ENCODE peak calls at places on chromosome 13, in five cellular contexts. Y is activated T-cell treated with anti-CD3 and anti-CD28 coated beads for 1 hour; H is fibroblast of the aortic adventitia; I is cardiac fibroblast; R is activated gamma-delta T cell treated with anti-CD3 and anti-CD28 coated beads, Interleukin-2, amount 50 U/mL, for 16 hours. Q is an unnamed sample.

GRCh38 chr13:35978607-35979316 is 152.4 kb downstream of the DCLK1 start:
- DNase-seq in I (peak), R (no peak), H (peak), Y (no peak), Q (no peak)

GRCh38 chr13:39918837-39919236 is 263.4 kb downstream of the COG6 start:
- DNase-seq in R (no peak), Y (no peak), I (peak), H (no peak), Q (no peak)

GRCh38 chr13:97512732-97513131 is 78.8 kb downstream of the RAP2A start:
- DNase-seq in H (no peak), R (no peak), I (no peak), Y (no peak), Q (no peak)

GRCh38 chr13:74129500-74130144 is 4.6 kb downstream of the KLF12 start:
- DNase-seq in I (peak), R (peak), Y (no peak), H (peak), Q (no peak)

GRCh38 chr13:30364876-30365275 is 57.4 kb upstream of the UBE2L5 start:
- DNase-seq in H (no peak), Y (no peak), I (peak), R (no peak), Q (no peak)

GRCh38 chr13:36859259-36859658 is 40.2 kb downstream of the RFXAP start:
- DNase-seq in R (no peak), I (no peak), H (no peak), Y (no peak), Q (no peak)

GRCh38 chr13:109427148-109427547 is 359.2 kb downstream of the IRS2 start:
- DNase-seq in R (no peak), H (no peak), I (no peak), Y (no peak), Q (no peak)

GRCh38 chr13:101026328-101026727 is 351.7 kb upstream of the TMTC4 start:
- DNase-seq in R (no peak), H (no peak), I (no peak), Y (no peak), Q (no peak)

GRCh38 chr13:67224148-67224846 is 5.8 kb downstream of the PCDH9 start:
- DNase-seq in R (no peak), H (peak), Y (peak), I (peak), Q (peak)

GRCh38 chr13:76286178-76286577 is 600.0 kb downstream of the KCTD12 start:
- DNase-seq in Y (no peak), R (no peak), I (peak), H (peak), Q (no peak)

Q was measured in keratinocyte.